ENCODE peak calls at places on chromosomes 13 and 19, in nine cellular contexts. F is amniotic epithelial cell; Z is cardiac fibroblast; Q is stimulated activated CD8-positive, alpha-beta memory T cell treated with anti-CD3 and anti-CD28 coated beads, Interleukin-2, amount 100 ng/mL, for 48 hours; G is mesenchymal stem cell; X is NCI-H1105; M is NCI-H2107; W is activated naive CD4-positive, alpha-beta T cell treated with anti-CD3 and anti-CD28 coated beads, Interleukin-2, amount 50 U/mL, for 72 hours; U is activated effector memory CD4-positive, alpha-beta T cell treated with anti-CD3 and anti-CD28 coated beads, Interleukin-2, amount 50 U/mL, for 16 hours. P is an unnamed sample.

GRCh38 chr13:76329004-76329403 is 557.2 kb downstream of the KCTD12 start:
- DNase-seq in F (no peak), G (no peak), Q (no peak), Z (no peak), U (no peak), M (no peak), W (no peak), X (no peak), P (no peak)

GRCh38 chr13:75704194-75704941 is 68.2 kb downstream of the LMO7 start:
- DNase-seq in W (no peak), Q (no peak), F (peak; percentile 64), Z (peak; percentile 51), M (no peak), X (no peak), G (peak; percentile 38), U (no peak), P (peak; percentile 47)

GRCh38 chr19:35086455-35086854 is 29.2 kb upstream of the FXYD3 start:
- DNase-seq in W (no peak), F (no peak), Q (no peak), M (no peak), X (no peak), U (no peak), G (no peak), Z (no peak), P (no peak)

GRCh38 chr13:113591750-113592149 is 7.2 kb downstream of the TFDP1 start:
- DNase-seq in Q (no peak), M (no peak), F (no peak), X (no peak), W (peak; percentile 50), G (no peak), Z (no peak), U (peak; percentile 12), P (no peak)

GRCh38 chr13:114047358-114047881 is 73.5 kb upstream of the C13orf46 start:
- DNase-seq in X (peak; percentile 29), G (peak; percentile 63), M (no peak), F (peak; percentile 86), W (no peak), Q (no peak), U (no peak), Z (no peak), P (no peak)

GRCh38 chr13:24038846-24039330 is 121.6 kb upstream of the SPATA13 start:
- DNase-seq in F (peak; percentile 7), G (peak; percentile 80), X (no peak), Q (no peak), W (no peak), Z (no peak), U (no peak), M (no peak), P (no peak)

GRCh38 chr19:1980782-1981181 is 34.7 kb downstream of the BTBD2 start:
- DNase-seq in W (no peak), M (no peak), Q (no peak), F (no peak), G (no peak), X (no peak), U (no peak), Z (no peak), P (no peak)

GRCh38 chr13:24165746-24166145 is 5.2 kb downstream of the SPATA13 start:
- DNase-seq in W (no peak), Z (no peak), U (no peak), Q (no peak), G (peak; percentile 69), F (peak; percentile 24), X (no peak), M (no peak), P (no peak)

GRCh38 chr19:54128441-54128725 is 9.2 kb upstream of the CNOT3 start:
- DNase-seq in W (no peak), M (no peak), G (no peak), F (no peak), Z (no peak), U (no peak), X (no peak), Q (no peak), P (no peak)

GRCh38 chr13:99655351-99656091 is 154.2 kb downstream of the TM9SF2 start:
- DNase-seq in G (peak; percentile 9), X (no peak), Q (no peak), U (peak; percentile 73), W (no peak), F (peak; percentile 63), M (no peak), Z (no peak), P (no peak)

GRCh38 chr13:111907341-111907880 is 159.5 kb upstream of the SOX1 start:
- DNase-seq in X (no peak), F (no peak), U (peak; percentile 37), M (no peak), W (peak; percentile 6), G (no peak), Q (no peak), Z (no peak), P (no peak)

GRCh38 chr19:12247644-12248222 is 47.0 kb downstream of the ZNF44 start:
- DNase-seq in F (no peak), M (no peak), Z (no peak), X (no peak), W (no peak), U (no peak), Q (no peak), G (peak; percentile 4), P (no peak)

GRCh38 chr19:41711376-41712261 is 3.2 kb downstream of the CEACAM5 start:
- DNase-seq in G (no peak), M (no peak), U (no peak), Z (no peak), Q (no peak), F (no peak), X (no peak), W (no peak), P (no peak)

GRCh38 chr19:48837081-48837524 is 812 bp upstream of the HSD17B14 start:
- DNase-seq in U (peak; percentile 90), X (peak; percentile 90), W (peak; percentile 61), G (peak; percentile 94), M (no peak), Q (peak; percentile 74), Z (peak; percentile 85), F (peak; percentile 89), P (peak; percentile 77)

GRCh38 chr13:101018720-101019119 is 344.1 kb upstream of the TMTC4 start:
- DNase-seq in U (no peak), Z (no peak), G (peak; percentile 26), M (no peak), F (peak; percentile 83), X (no peak), W (no peak), Q (no peak), P (peak; percentile 2)

GRCh38 chr13:77832339-77833100 is 86.1 kb downstream of the EDNRB start:
- DNase-seq in M (no peak), F (no peak), X (no peak), W (no peak), Q (no peak), Z (peak; percentile 81), U (no peak), G (peak; percentile 44), P (peak; percentile 81)

GRCh38 chr19:13984875-13985741 is 21.0 kb downstream of the RFX1 start:
- DNase-seq in Z (no peak), G (no peak), W (no peak), Q (no peak), U (peak; percentile 72), X (no peak), M (no peak), F (peak; percentile 39), P (no peak)

GRCh38 chr19:29308977-29309520 is 96.1 kb upstream of the UQCRFS1 start:
- DNase-seq in X (peak; percentile 94), W (no peak), Q (no peak), Z (no peak), M (peak; percentile 74), G (no peak), F (no peak), U (no peak), P (no peak)

GRCh38 chr19:45729774-45730388 is 815 bp downstream of the FBXO46 start:
- DNase-seq in M (no peak), Z (no peak), G (peak; percentile 31), X (no peak), F (no peak), U (peak; percentile 70), W (no peak), Q (no peak), P (no peak)

GRCh38 chr13:92833071-92833470 is 393.5 kb upstream of the GPC6 start:
- DNase-seq in X (no peak), U (no peak), M (no peak), W (no peak), F (peak; percentile 28), G (peak; percentile 17), Q (no peak), Z (no peak), P (peak; percentile 21)

GRCh38 chr19:2507109-2507508 is 31.2 kb downstream of the GADD45B start:
- DNase-seq in Z (peak; percentile 69), W (no peak), Q (no peak), X (peak; percentile 63), F (peak; percentile 29), M (no peak), U (no peak), G (peak; percentile 90), P (peak; percentile 88)

GRCh38 chr19:45087531-45087930 is 5.4 kb upstream of the PPP1R37 start:
- DNase-seq in Z (no peak), G (no peak), W (no peak), F (no peak), X (no peak), M (no peak), U (peak; percentile 74), Q (no peak), P (no peak)

GRCh38 chr19:55585658-55586339 is 5.2 kb upstream of the ZNF579 start:
- DNase-seq in W (no peak), F (peak; percentile 82), G (peak; percentile 77), U (peak; percentile 78), M (peak; percentile 63), Z (peak; percentile 90), X (no peak), Q (peak; percentile 27), P (peak; percentile 79)

GRCh38 chr19:51341976-51342580 is at the start of gene VSIG10L:
- DNase-seq in F (no peak), Q (no peak), U (no peak), Z (no peak), M (no peak), X (no peak), W (no peak), G (no peak), P (no peak)

GRCh38 chr19:2084993-2085720 is 11.0 kb downstream of the MOB3A start:
- DNase-seq in Z (peak; percentile 33), M (no peak), F (peak; percentile 30), W (peak; percentile 95), Q (peak; percentile 93), G (peak; percentile 76), X (no peak), U (peak; percentile 97), P (peak; percentile 38)

GRCh38 chr19:55212447-55212846 is 3.1 kb upstream of the PTPRH start:
- DNase-seq in X (no peak), W (no peak), G (no peak), F (no peak), M (no peak), U (peak; percentile 78), Z (no peak), Q (peak; percentile 14), P (no peak)

GRCh38 chr19:3404324-3405260 is 38.2 kb downstream of the NFIC start:
- DNase-seq in U (no peak), M (no peak), W (no peak), Q (no peak), F (peak; percentile 54), G (peak; percentile 36), Z (peak; percentile 93), X (no peak), P (peak; percentile 90)

GRCh38 chr19:52691737-52692136 is 43.1 kb downstream of the ZNF611 start:
- DNase-seq in F (no peak), W (no peak), Q (no peak), X (no peak), G (no peak), M (no peak), Z (no peak), U (no peak), P (no peak)

GRCh38 chr13:74132152-74132767 is 1.9 kb downstream of the KLF12 start:
- DNase-seq in F (peak; percentile 40), U (peak; percentile 72), Q (no peak), M (no peak), X (no peak), G (peak; percentile 48), Z (peak; percentile 49), W (no peak), P (peak; percentile 46)